ENCODE peak calls at places on chromosomes 12 and 14, in five cellular contexts. K, J, R, U and L are unnamed samples.
A peak's percentile ranks its signal among the peaks of the same experiment; 100 is the strongest.

GRCh38 chr12:115598827-115599226 is 678.7 kb downstream of the MED13L start:
- DNase-seq in K (no peak), U (peak; percentile 59), J (no peak), R (peak; percentile 18), L (no peak)

GRCh38 chr14:104845834-104846441 is 19.1 kb upstream of the CEP170B start:
- DNase-seq in R (no peak), J (no peak), U (no peak), K (no peak), L (no peak)

GRCh38 chr12:24913130-24913529 is 35.8 kb downstream of the BCAT1 start:
- DNase-seq in K (no peak), U (no peak), R (no peak), J (no peak), L (no peak)

GRCh38 chr12:2673966-2674810 is 120.6 kb upstream of the FKBP4 start:
- DNase-seq in R (no peak), U (no peak), J (no peak), K (no peak), L (no peak)

GRCh38 chr12:57456145-57456700 is 1.1 kb downstream of the INHBE start:
- DNase-seq in J (no peak), R (peak; percentile 59), U (peak; percentile 61), K (no peak), L (no peak)

GRCh38 chr12:127881371-127882140 is 385.4 kb upstream of the TMEM132C start:
- DNase-seq in U (no peak), K (no peak), R (no peak), J (no peak), L (no peak)

GRCh38 chr12:55724226-55724939 is 4.2 kb downstream of the RDH5 start:
- DNase-seq in R (peak; percentile 54), U (peak; percentile 55), J (peak; percentile 84), K (no peak), L (peak; percentile 85)

GRCh38 chr14:37901978-37902377 is 305.7 kb upstream of the SSTR1 start:
- DNase-seq in K (peak; percentile 54), R (no peak), U (no peak), J (no peak), L (no peak)

GRCh38 chr12:117968826-117969659 is at the start of gene KSR2:
- DNase-seq in J (peak; percentile 86), K (no peak), U (peak; percentile 99), R (peak; percentile 80), L (peak; percentile 81)

GRCh38 chr12:72276212-72276865 is 4.2 kb downstream of the TRHDE start:
- DNase-seq in R (no peak), K (no peak), J (no peak), U (no peak), L (no peak)

GRCh38 chr12:115374480-115375187 is 690.7 kb upstream of the TBX3 start:
- DNase-seq in R (no peak), K (no peak), U (no peak), J (no peak), L (no peak)

GRCh38 chr12:41521872-41522379 is 333.8 kb downstream of the PDZRN4 start:
- DNase-seq in U (peak; percentile 31), R (no peak), J (no peak), K (peak; percentile 54), L (no peak)

GRCh38 chr14:100552524-100553125 is 34.6 kb downstream of the BEGAIN start:
- DNase-seq in K (no peak), U (peak; percentile 66), R (no peak), J (no peak), L (no peak)

GRCh38 chr12:32697445-32697844 is 18.3 kb downstream of the DNM1L start:
- DNase-seq in K (no peak), J (no peak), R (no peak), U (no peak), L (no peak)

GRCh38 chr12:6363330-6364036 is 11.9 kb downstream of the SCNN1A start:
- DNase-seq in U (peak; percentile 18), K (no peak), J (peak; percentile 90), R (peak; percentile 63), L (peak; percentile 89)

GRCh38 chr14:81234268-81234667 is 13.5 kb upstream of the GTF2A1 start:
- DNase-seq in K (no peak), R (no peak), J (no peak), U (peak; percentile 46), L (no peak)

GRCh38 chr12:120490833-120491512 is 4.9 kb upstream of the DYNLL1 start:
- DNase-seq in K (no peak), U (no peak), J (no peak), R (no peak), L (no peak)

GRCh38 chr14:34052658-34053014 is 101.8 kb upstream of the EGLN3 start:
- DNase-seq in R (no peak), K (no peak), J (no peak), U (no peak), L (no peak)

GRCh38 chr12:119334459-119335170 is at the start of gene CCDC60:
- DNase-seq in J (peak; percentile 76), R (peak; percentile 91), K (no peak), U (no peak), L (no peak)

GRCh38 chr12:101707131-101707782 is 9.8 kb downstream of the CHPT1 start:
- DNase-seq in J (no peak), U (no peak), R (no peak), K (no peak), L (no peak)

GRCh38 chr12:107330901-107331431 is 237.6 kb upstream of the CRY1 start:
- DNase-seq in J (no peak), R (no peak), K (no peak), U (peak; percentile 55), L (no peak)

GRCh38 chr12:92063641-92064040 is 82.0 kb downstream of the BTG1 start:
- DNase-seq in K (no peak), J (no peak), R (no peak), U (no peak), L (no peak)

GRCh38 chr12:123041042-123041531 is 60.6 kb downstream of the ARL6IP4 start:
- DNase-seq in K (no peak), J (no peak), U (peak; percentile 88), R (no peak), L (peak; percentile 25)

GRCh38 chr12:89576572-89577220 is 50.8 kb upstream of the POC1B start:
- DNase-seq in K (no peak), J (no peak), R (no peak), U (no peak), L (no peak)